ENCODE peak calls at places on chromosomes 5 and 9, in ten cellular contexts. P is brain microvascular endothelial cell, D is PC-3, I is lower lobe of right lung, T is psoas muscle, S is prostate gland, G is mammary epithelial cell, O is SK-N-SH, X is heart left ventricle, Q is osteoblast. E is an unnamed sample.

GRCh38 chr5:42721484-42721883 is 35.1 kb upstream of the CCDC152 start:
- DNase-seq in O (no peak), G (no peak), T (no peak), I (no peak), P (no peak), D (no peak), X (no peak), S (no peak), Q (no peak), E (no peak)

GRCh38 chr9:95778957-95779356 is 96.5 kb upstream of the ERCC6L2 start:
- DNase-seq in P (no peak), X (no peak), Q (peak; percentile 55), O (no peak), S (no peak), D (no peak), I (no peak), T (peak; percentile 76), G (no peak), E (peak; percentile 18)

GRCh38 chr9:21060919-21061561 is 16.7 kb downstream of the IFNB1 start:
- DNase-seq in O (no peak), I (no peak), P (peak; percentile 14), D (no peak), G (no peak), Q (no peak), S (no peak), X (no peak), T (no peak), E (no peak)

GRCh38 chr5:4563400-4563799 is 576.7 kb upstream of the ADAMTS16 start:
- DNase-seq in S (no peak), P (no peak), D (peak; percentile 26), Q (no peak), X (no peak), I (no peak), T (no peak), O (no peak), G (peak; percentile 50), E (no peak)

GRCh38 chr5:14168139-14168792 is 25.1 kb downstream of the TRIO start:
- DNase-seq in O (no peak), G (peak; percentile 63), P (no peak), T (no peak), X (no peak), Q (no peak), I (no peak), S (no peak), D (peak; percentile 57), E (no peak)

GRCh38 chr9:109919736-109920408 is 139.9 kb downstream of the PALM2AKAP2 start:
- DNase-seq in Q (no peak), S (no peak), O (no peak), X (no peak), D (no peak), G (no peak), I (no peak), P (no peak), T (no peak), E (no peak)

GRCh38 chr9:81578606-81579005 is 110.7 kb downstream of the TLE1 start:
- DNase-seq in O (no peak), T (no peak), S (no peak), P (no peak), I (no peak), D (no peak), X (no peak), Q (no peak), G (no peak), E (no peak)

GRCh38 chr5:168528521-168529360 is at the start of gene FBLL1:
- DNase-seq in O (peak; percentile 94), S (no peak), I (no peak), X (peak; percentile 29), G (no peak), D (no peak), Q (peak; percentile 94), T (no peak), P (peak; percentile 6), E (no peak)

GRCh38 chr9:14098102-14098501 is 215.8 kb downstream of the NFIB start:
- DNase-seq in G (no peak), T (no peak), S (no peak), Q (peak; percentile 23), I (no peak), X (no peak), D (peak; percentile 23), O (no peak), P (peak; percentile 22), E (no peak)

GRCh38 chr9:80061940-80062339 is 490.2 kb downstream of the TLE4 start:
- DNase-seq in X (no peak), G (peak; percentile 3), P (peak; percentile 97), S (no peak), D (peak; percentile 69), T (no peak), I (no peak), O (no peak), Q (peak; percentile 42), E (peak; percentile 25)

GRCh38 chr9:117239428-117239827 is 175.4 kb downstream of the ASTN2 start:
- DNase-seq in Q (no peak), D (no peak), G (no peak), S (no peak), I (no peak), X (no peak), T (no peak), P (no peak), O (no peak), E (no peak)

GRCh38 chr9:135487281-135488012 is 7.9 kb downstream of the PPP1R26 start:
- DNase-seq in T (no peak), P (no peak), G (no peak), X (no peak), D (no peak), Q (peak; percentile 51), O (no peak), S (no peak), I (peak; percentile 41), E (no peak)

GRCh38 chr5:54135042-54135441 is 175.3 kb downstream of the ARL15 start:
- DNase-seq in I (no peak), O (no peak), D (no peak), X (no peak), P (peak; percentile 39), Q (peak; percentile 8), S (no peak), T (no peak), G (peak; percentile 37), E (no peak)

GRCh38 chr5:99445805-99446204 is 517.0 kb upstream of the CHD1 start:
- DNase-seq in G (no peak), T (no peak), D (no peak), X (no peak), O (no peak), P (no peak), Q (no peak), S (no peak), I (no peak), E (no peak)

GRCh38 chr9:26012797-26013594 is 334.8 kb upstream of the TUSC1 start:
- DNase-seq in I (no peak), D (peak; percentile 85), O (no peak), P (peak; percentile 51), Q (no peak), X (no peak), G (no peak), T (no peak), S (no peak), E (no peak)

GRCh38 chr9:101572316-101572715 is 22.5 kb downstream of the PPP3R2 start:
- DNase-seq in G (no peak), O (no peak), X (no peak), T (no peak), I (no peak), P (no peak), D (no peak), S (no peak), Q (no peak), E (no peak)

GRCh38 chr5:140548791-140549190 is 1.3 kb downstream of the EIF4EBP3 start:
- DNase-seq in I (no peak), D (no peak), S (peak; percentile 4), O (no peak), Q (peak; percentile 6), T (no peak), G (no peak), X (no peak), P (no peak), E (no peak)
- TF ChIP-seq CTCF in I (no peak), D (no peak), S (no peak), O (no peak), Q (no peak), T (no peak), G (no peak), X (no peak), P (no peak), E (no peak)

DNA sequence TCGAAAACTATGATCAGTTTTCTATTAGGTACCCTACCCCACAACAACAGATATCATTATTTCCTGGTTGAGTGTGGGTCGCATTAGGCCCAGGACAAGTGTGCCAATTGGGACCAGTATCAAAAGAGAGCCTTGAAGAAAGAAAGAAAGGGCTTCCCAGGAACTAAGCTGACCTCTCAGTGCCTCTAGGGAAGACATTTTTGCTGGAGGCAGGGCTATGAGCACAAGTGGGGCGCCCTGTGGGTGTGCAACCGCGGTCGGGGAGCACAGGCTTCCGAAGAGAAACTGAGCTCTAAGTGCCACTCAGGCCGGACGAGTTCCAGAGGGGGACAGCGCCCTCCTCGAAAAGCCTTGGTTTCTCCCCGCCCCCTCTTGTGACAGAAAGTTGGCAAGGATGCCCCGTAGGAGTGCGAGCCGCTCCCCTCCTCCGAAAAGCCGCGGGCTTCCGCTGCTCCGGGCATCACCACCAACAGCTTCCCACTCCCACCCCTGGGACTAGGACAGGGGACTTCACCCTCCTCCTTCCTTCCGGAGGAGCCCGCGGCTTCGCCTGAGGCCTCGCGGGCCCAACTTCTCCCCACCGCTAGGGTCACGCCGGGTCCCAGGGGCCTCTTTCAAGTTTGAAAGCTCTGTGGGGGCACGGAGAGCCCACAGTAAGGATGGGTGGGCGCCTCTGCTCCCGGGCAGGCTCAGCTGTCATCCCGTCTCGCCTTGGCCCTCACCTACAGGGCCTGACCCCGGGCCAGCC is 2.0 kb downstream of the NR2F1-AS1 start:
- DNase-seq in X (no peak), I (peak; percentile 62), T (peak; percentile 49), D (peak; percentile 89), G (no peak), Q (peak; percentile 92), P (no peak), S (no peak), O (peak; percentile 52), E (no peak)
- H3K27me3 ChIP-seq in X (peaks cover 37% of the 10 kb centered on the region), I (peaks cover 81% of the 10 kb centered on the region), T (peaks cover 51% of the 10 kb centered on the region), D (no peaks in the 10 kb centered on the region), G (no peaks in the 10 kb centered on the region), Q (no peaks in the 10 kb centered on the region), P (no peaks in the 10 kb centered on the region), S (no peaks in the 10 kb centered on the region), O (no peaks in the 10 kb centered on the region), E (peaks cover 96% of the 10 kb centered on the region)

GRCh38 chr5:124865603-124866354 is 119.3 kb upstream of the ZNF608 start:
- DNase-seq in G (no peak), Q (no peak), D (no peak), O (no peak), T (no peak), P (no peak), I (no peak), S (no peak), X (no peak), E (no peak)
- H3K27ac ChIP-seq in G (no peak overlapping the region), Q (no peak overlapping the region), D (no peak overlapping the region), O (no peak overlapping the region), T (no peak overlapping the region), P (no peak overlapping the region), I (peak overlapping the region; percentile 33), S (no peak overlapping the region), X (no peak overlapping the region), E (no peak overlapping the region)

DNA sequence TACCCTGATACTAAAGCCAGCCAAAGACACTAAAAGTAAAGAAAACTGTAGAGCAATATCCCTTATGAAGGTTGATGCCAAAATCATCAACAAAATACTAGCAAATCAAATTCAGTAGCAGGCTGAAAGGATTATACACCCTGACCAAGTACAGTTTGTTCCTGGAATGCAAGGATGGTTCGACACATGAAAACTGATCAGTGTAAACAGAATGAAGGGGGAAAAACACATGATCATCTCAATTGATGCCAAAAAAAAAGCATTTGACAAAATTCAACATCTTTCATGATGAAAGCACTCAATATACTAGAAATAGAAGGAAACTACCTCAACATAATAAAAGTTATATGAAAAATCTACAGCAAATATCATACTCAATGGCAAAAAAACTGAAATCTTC is 43.5 kb upstream of the LRRC14B start:
- DNase-seq in D (no peak), O (no peak), X (no peak), S (no peak), P (no peak), T (no peak), G (no peak), Q (no peak), I (no peak), E (no peak)
- TF ChIP-seq CTCF in D (no peak), O (no peak), X (no peak), S (no peak), P (no peak), T (no peak), G (no peak), Q (no peak), I (no peak), E (no peak)